ENCODE peak calls at places on chromosomes 3 and 15, in six cellular contexts. S is AG20443, A is coronary artery, P is right atrium auricular region, W is GM13977, M is endothelial cell. Z is an unnamed sample.
A peak's percentile ranks its signal among the peaks of the same experiment; 100 is the strongest.

GRCh38 chr3:102020670-102021069 is 171.4 kb downstream of the NFKBIZ start:
- DNase-seq in S (no peak), A (no peak), P (no peak), W (no peak), M (no peak), Z (no peak)

GRCh38 chr3:196633658-196634151 is 5.8 kb upstream of the NRROS start:
- DNase-seq in S (no peak), A (no peak), P (no peak), W (no peak), M (no peak), Z (no peak)

GRCh38 chr3:13020159-13020558 is 53.1 kb downstream of the IQSEC1 start:
- DNase-seq in S (no peak), A (no peak), P (no peak), W (no peak), M (no peak), Z (no peak)

GRCh38 chr15:62444104-62445027 is 279.3 kb upstream of the C2CD4B start:
- DNase-seq in S (peak; percentile 91), A (no peak), P (peak; percentile 75), W (no peak), M (no peak), Z (no peak)

GRCh38 chr3:190017575-190018288 is 103.0 kb downstream of the P3H2 start:
- DNase-seq in S (peak; percentile 42), A (no peak), P (no peak), W (no peak), M (no peak), Z (no peak)

GRCh38 chr3:12287727-12288465 is 974 bp upstream of the PPARG start:
- DNase-seq in S (peak; percentile 61), A (no peak), P (no peak), W (peak; percentile 38), M (peak; percentile 54), Z (no peak)

GRCh38 chr3:29381595-29381994 is 100.7 kb downstream of the RBMS3 start:
- DNase-seq in S (peak; percentile 14), A (no peak), P (no peak), W (no peak), M (no peak), Z (no peak)

GRCh38 chr3:178397836-178398235 is 138.4 kb upstream of the KCNMB2 start:
- DNase-seq in S (no peak), A (no peak), P (no peak), W (no peak), M (no peak), Z (no peak)

GRCh38 chr3:12508316-12508715 is 24.0 kb downstream of the TSEN2 start:
- DNase-seq in S (peak; percentile 93), A (peak; percentile 78), P (peak; percentile 62), W (no peak), M (no peak), Z (no peak)

GRCh38 chr3:135240426-135240825 is 445.4 kb downstream of the EPHB1 start:
- DNase-seq in S (no peak), A (no peak), P (no peak), W (peak; percentile 17), M (peak; percentile 48), Z (no peak)

GRCh38 chr15:88258021-88258641 is 1.6 kb upstream of the NTRK3 start:
- DNase-seq in S (no peak), A (peak; percentile 91), P (no peak), W (no peak), M (peak; percentile 71), Z (no peak)

GRCh38 chr3:142941373-142942123 is 21.9 kb downstream of the PAQR9 start:
- DNase-seq in S (no peak), A (no peak), P (no peak), W (no peak), M (no peak), Z (no peak)

GRCh38 chr3:98565843-98566242 is 27.6 kb downstream of the CPOX start:
- DNase-seq in S (no peak), A (no peak), P (no peak), W (no peak), M (no peak), Z (no peak)

GRCh38 chr3:29335438-29335837 is 54.6 kb downstream of the RBMS3 start:
- DNase-seq in S (peak; percentile 81), A (peak; percentile 86), P (peak; percentile 89), W (no peak), M (peak; percentile 15), Z (no peak)

GRCh38 chr3:134753999-134754742 is 40.9 kb upstream of the EPHB1 start:
- DNase-seq in S (no peak), A (no peak), P (no peak), W (no peak), M (no peak), Z (no peak)

GRCh38 chr3:24237971-24238767 is 256.5 kb downstream of the THRB start:
- DNase-seq in S (peak; percentile 74), A (no peak), P (no peak), W (peak; percentile 44), M (peak; percentile 56), Z (peak; percentile 8)

Z was measured in GM12878.